ENCODE peak calls at places on chromosomes 5 and 9, in five cellular contexts. One of them, this sample, is unnamed.

GRCh38 chr9:121204611-121205010 is 2.9 kb upstream of the RAB14 start:
- DNase-seq in posterior cingulate gyrus: no peak
- DNase-seq in GM03348: no peak
- DNase-seq in PC-9: no peak
- DNase-seq in T-helper 17 cell: no peak
- DNase-seq in this sample: no peak

GRCh38 chr9:82911997-82912396 is 150.9 kb downstream of the RASEF start:
- DNase-seq in posterior cingulate gyrus: no peak
- DNase-seq in GM03348: no peak
- DNase-seq in PC-9: no peak
- DNase-seq in T-helper 17 cell: no peak
- DNase-seq in this sample: no peak

GRCh38 chr5:124453221-124454032 is 293.0 kb downstream of the ZNF608 start:
- DNase-seq in posterior cingulate gyrus: no peak
- DNase-seq in GM03348: no peak
- DNase-seq in PC-9: no peak
- DNase-seq in T-helper 17 cell: no peak
- DNase-seq in this sample: no peak

GRCh38 chr5:113293613-113294340 is 141.0 kb downstream of the TSSK1B start:
- DNase-seq in posterior cingulate gyrus: no peak
- DNase-seq in GM03348: peak
- DNase-seq in PC-9: peak
- DNase-seq in T-helper 17 cell: no peak
- DNase-seq in this sample: no peak

GRCh38 chr9:72362680-72363139 is 2.3 kb downstream of the ZFAND5 start:
- DNase-seq in posterior cingulate gyrus: peak
- DNase-seq in GM03348: peak
- DNase-seq in PC-9: no peak
- DNase-seq in T-helper 17 cell: no peak
- DNase-seq in this sample: no peak

GRCh38 chr5:33579789-33580188 is 139.0 kb downstream of the TARS1 start:
- DNase-seq in posterior cingulate gyrus: no peak
- DNase-seq in GM03348: no peak
- DNase-seq in PC-9: no peak
- DNase-seq in T-helper 17 cell: no peak
- DNase-seq in this sample: no peak

GRCh38 chr5:76475358-76475757 is 72.3 kb downstream of the IQGAP2 start:
- DNase-seq in posterior cingulate gyrus: no peak
- DNase-seq in GM03348: no peak
- DNase-seq in PC-9: no peak
- DNase-seq in T-helper 17 cell: no peak
- DNase-seq in this sample: no peak

GRCh38 chr9:109852561-109852960 is 72.6 kb downstream of the PALM2AKAP2 start:
- DNase-seq in posterior cingulate gyrus: no peak
- DNase-seq in GM03348: no peak
- DNase-seq in PC-9: no peak
- DNase-seq in T-helper 17 cell: no peak
- DNase-seq in this sample: no peak

GRCh38 chr9:115142502-115143265 is 24.7 kb upstream of the TNC start:
- DNase-seq in posterior cingulate gyrus: peak
- DNase-seq in GM03348: no peak
- DNase-seq in PC-9: no peak
- DNase-seq in T-helper 17 cell: no peak
- DNase-seq in this sample: no peak

GRCh38 chr5:51378778-51379652 is 4.2 kb upstream of the ISL1 start:
- DNase-seq in posterior cingulate gyrus: no peak
- DNase-seq in GM03348: no peak
- DNase-seq in PC-9: peak
- DNase-seq in T-helper 17 cell: no peak
- DNase-seq in this sample: no peak

GRCh38 chr5:77305921-77306320 is 95.4 kb downstream of the PDE8B start:
- DNase-seq in posterior cingulate gyrus: no peak
- DNase-seq in GM03348: peak
- DNase-seq in PC-9: no peak
- DNase-seq in T-helper 17 cell: no peak
- DNase-seq in this sample: no peak

GRCh38 chr5:16489322-16489791 is 23.8 kb upstream of the ZNF622 start:
- DNase-seq in posterior cingulate gyrus: no peak
- DNase-seq in GM03348: peak
- DNase-seq in PC-9: peak
- DNase-seq in T-helper 17 cell: no peak
- DNase-seq in this sample: no peak

This sample was measured in T1000.